ENCODE peak calls at places on chromosomes 11 and 22, in six cellular contexts. D is effector CD8-positive, alpha-beta T cell; E is T-helper 1 cell; T is T47D; U is NCI-H2029; H is lower leg skin. A is an unnamed sample.

GRCh38 chr11:81658722-81659121 is 1074.9 kb downstream of the FAM181B start:
- DNase-seq in D (no peak), E (no peak), T (peak), U (no peak), H (no peak), A (no peak)

GRCh38 chr11:64853709-64854108 is 9.3 kb upstream of the CDC42BPG start:
- DNase-seq in D (peak), E (no peak), T (no peak), U (no peak), H (no peak), A (no peak)

GRCh38 chr11:71093783-71094182 is 158.6 kb downstream of the SHANK2 start:
- DNase-seq in D (no peak), E (no peak), T (no peak), U (no peak), H (no peak), A (no peak)

GRCh38 chr11:8250981-8251620 is 12.6 kb downstream of the LMO1 start:
- DNase-seq in D (no peak), E (no peak), T (no peak), U (no peak), H (peak), A (no peak)

GRCh38 chr11:57315491-57315890 is 9.3 kb downstream of the TNKS1BP1 start:
- DNase-seq in D (no peak), E (no peak), T (no peak), U (peak), H (no peak), A (no peak)

GRCh38 chr22:50123119-50123518 is 33.3 kb downstream of the MOV10L1 start:
- DNase-seq in D (no peak), E (no peak), T (no peak), U (no peak), H (no peak), A (no peak)

GRCh38 chr22:37633693-37634504 is 5.6 kb upstream of the SH3BP1 start:
- DNase-seq in D (peak), E (no peak), T (no peak), U (no peak), H (peak), A (peak)

GRCh38 chr11:2526808-2527381 is 82.1 kb downstream of the KCNQ1 start:
- DNase-seq in D (no peak), E (peak), T (no peak), U (peak), H (peak), A (no peak)

GRCh38 chr22:32674925-32675825 is 126.3 kb upstream of the TIMP3 start:
- DNase-seq in D (no peak), E (no peak), T (no peak), U (no peak), H (no peak), A (no peak)

GRCh38 chr11:65087216-65087615 is 3.2 kb downstream of the ZFPL1 start:
- DNase-seq in D (no peak), E (no peak), T (no peak), U (no peak), H (no peak), A (no peak)

GRCh38 chr11:130390071-130390758 is 38.2 kb downstream of the ADAMTS8 start:
- DNase-seq in D (no peak), E (no peak), T (peak), U (peak), H (no peak), A (no peak)

GRCh38 chr11:8638300-8638699 is 44.2 kb downstream of the TRIM66 start:
- DNase-seq in D (no peak), E (no peak), T (no peak), U (no peak), H (peak), A (no peak)

GRCh38 chr11:116072776-116073175 is 568.6 kb upstream of the CADM1 start:
- DNase-seq in D (no peak), E (no peak), T (no peak), U (no peak), H (peak), A (no peak)

GRCh38 chr11:396948-397548 is 3.0 kb downstream of the PKP3 start:
- DNase-seq in D (peak), E (no peak), T (no peak), U (no peak), H (no peak), A (peak)

GRCh38 chr11:6812391-6813005 is 13.0 kb upstream of the OR6A2 start:
- DNase-seq in D (no peak), E (no peak), T (peak), U (peak), H (no peak), A (peak)

GRCh38 chr22:19120829-19121630 is 1.2 kb downstream of the DGCR2 start:
- DNase-seq in D (no peak), E (no peak), T (peak), U (no peak), H (no peak), A (no peak)

GRCh38 chr22:39081557-39081956 is 4.5 kb downstream of the APOBEC3G start:
- DNase-seq in D (no peak), E (no peak), T (no peak), U (no peak), H (no peak), A (no peak)

GRCh38 chr11:22787565-22788162 is 41.9 kb downstream of the SVIP start:
- DNase-seq in D (no peak), E (no peak), T (peak), U (peak), H (no peak), A (peak)

GRCh38 chr22:33806191-33806590 is 114.1 kb downstream of the LARGE1 start:
- DNase-seq in D (no peak), E (no peak), T (no peak), U (no peak), H (no peak), A (no peak)

GRCh38 chr22:37636186-37636948 is 3.1 kb upstream of the SH3BP1 start:
- DNase-seq in D (no peak), E (no peak), T (no peak), U (no peak), H (no peak), A (peak)

GRCh38 chr11:64244107-64244506 is 2.6 kb downstream of the PPP1R14B start:
- DNase-seq in D (no peak), E (no peak), T (no peak), U (no peak), H (no peak), A (no peak)

GRCh38 chr11:1303973-1304372 is 5.5 kb downstream of the TOLLIP start:
- DNase-seq in D (no peak), E (no peak), T (no peak), U (no peak), H (peak), A (no peak)

GRCh38 chr11:86738615-86739014 is 61.7 kb upstream of the PRSS23 start:
- DNase-seq in D (no peak), E (no peak), T (no peak), U (no peak), H (no peak), A (no peak)

GRCh38 chr11:68968306-68969255 is 12.2 kb downstream of the MRGPRD start:
- DNase-seq in D (no peak), E (no peak), T (no peak), U (no peak), H (peak), A (no peak)

GRCh38 chr22:47836957-47837356 is 1074.5 kb downstream of the TBC1D22A start:
- DNase-seq in D (no peak), E (no peak), T (no peak), U (peak), H (no peak), A (no peak)

GRCh38 chr11:46916251-46916650 is 2.1 kb downstream of the LRP4 start:
- DNase-seq in D (no peak), E (no peak), T (no peak), U (no peak), H (no peak), A (no peak)

GRCh38 chr22:46652930-46653331 is 32.7 kb downstream of the GRAMD4 start:
- DNase-seq in D (no peak), E (no peak), T (no peak), U (peak), H (no peak), A (no peak)

GRCh38 chr11:103892603-103893002 is 143.8 kb upstream of the DDI1 start:
- DNase-seq in D (no peak), E (no peak), T (no peak), U (no peak), H (no peak), A (no peak)

GRCh38 chr11:85232559-85232958 is 394.6 kb downstream of the DLG2 start:
- DNase-seq in D (no peak), E (no peak), T (no peak), U (no peak), H (no peak), A (no peak)

GRCh38 chr22:26629988-26630761 is 8.4 kb downstream of the CRYBA4 start:
- DNase-seq in D (no peak), E (no peak), T (no peak), U (no peak), H (no peak), A (no peak)

GRCh38 chr11:114080219-114080618 is 20.7 kb downstream of the ZBTB16 start:
- DNase-seq in D (no peak), E (no peak), T (no peak), U (peak), H (no peak), A (no peak)

GRCh38 chr11:35169754-35170153 is 30.8 kb downstream of the CD44 start:
- DNase-seq in D (no peak), E (no peak), T (no peak), U (no peak), H (no peak), A (no peak)

GRCh38 chr11:3860360-3860759 is 4.9 kb downstream of the STIM1 start:
- DNase-seq in D (peak), E (no peak), T (no peak), U (no peak), H (no peak), A (no peak)

GRCh38 chr11:13644997-13645667 is 23.3 kb upstream of the FAR1 start:
- DNase-seq in D (no peak), E (no peak), T (no peak), U (no peak), H (no peak), A (no peak)

GRCh38 chr22:37781434-37782059 is 26.2 kb upstream of the GCAT start:
- DNase-seq in D (no peak), E (no peak), T (no peak), U (no peak), H (peak), A (no peak)

GRCh38 chr22:20530368-20531153 is 23.2 kb downstream of the MED15 start:
- DNase-seq in D (no peak), E (no peak), T (no peak), U (no peak), H (no peak), A (no peak)

GRCh38 chr11:109015283-109015682 is 350.4 kb downstream of the DDX10 start:
- DNase-seq in D (no peak), E (no peak), T (no peak), U (no peak), H (no peak), A (no peak)

GRCh38 chr11:85301895-85302678 is 325.1 kb downstream of the DLG2 start:
- DNase-seq in D (no peak), E (no peak), T (no peak), U (no peak), H (no peak), A (no peak)

GRCh38 chr11:3880724-3881123 is 25.3 kb downstream of the STIM1 start:
- DNase-seq in D (no peak), E (no peak), T (no peak), U (no peak), H (no peak), A (no peak)